ENCODE peak calls at places on chromosomes 11 and 22, in eight cellular contexts. W is left ventricle myocardium inferior; T is heart left ventricle; D is astrocyte of the cerebellum; Z is Caco-2; K is CD8-positive, alpha-beta T cell; P is IMR-90; A is cardiac fibroblast. J is an unnamed sample.

GRCh38 chr11:61505640-61506155 is 2.9 kb upstream of the LRRC10B start:
- DNase-seq in D (no peak), T (no peak), A (no peak), W (no peak), K (no peak), P (no peak), Z (no peak), J (no peak)

GRCh38 chr11:103610435-103610834 is 426.0 kb upstream of the DDI1 start:
- DNase-seq in A (no peak), Z (no peak), D (no peak), W (no peak), T (no peak), K (no peak), P (no peak), J (peak; percentile 52)

GRCh38 chr11:76765863-76766350 is 17.2 kb upstream of the TSKU start:
- DNase-seq in P (peak; percentile 35), A (no peak), D (no peak), Z (no peak), K (no peak), T (no peak), W (no peak), J (no peak)

GRCh38 chr11:101552893-101553292 is 30.9 kb downstream of the TRPC6 start:
- DNase-seq in W (no peak), K (no peak), D (no peak), P (no peak), T (no peak), A (no peak), Z (no peak), J (no peak)

GRCh38 chr11:118938491-118939411 is 13.0 kb upstream of the BCL9L start:
- DNase-seq in P (peak; percentile 74), Z (peak; percentile 70), W (no peak), A (peak; percentile 65), K (no peak), T (no peak), D (peak; percentile 88), J (peak; percentile 51)

GRCh38 chr11:3043315-3043871 is 13.8 kb downstream of the CARS1 start:
- DNase-seq in K (no peak), P (no peak), A (peak; percentile 32), T (peak; percentile 85), Z (no peak), D (no peak), W (peak; percentile 80), J (peak; percentile 73)

GRCh38 chr11:27553186-27553585 is 46.6 kb upstream of the LIN7C start:
- DNase-seq in P (no peak), A (no peak), K (no peak), W (no peak), T (no peak), D (no peak), Z (no peak), J (no peak)

GRCh38 chr11:92528051-92528450 is 303.4 kb downstream of the FAT3 start:
- DNase-seq in P (peak; percentile 46), D (peak; percentile 83), T (no peak), Z (no peak), K (no peak), W (no peak), A (peak; percentile 34), J (peak; percentile 9)

GRCh38 chr11:115459563-115459962 is 44.7 kb downstream of the CADM1 start:
- DNase-seq in A (no peak), T (no peak), K (no peak), D (peak; percentile 70), W (no peak), Z (no peak), P (peak; percentile 78), J (no peak)

GRCh38 chr11:117634756-117635593 is 162.0 kb downstream of the DSCAML1 start:
- DNase-seq in T (no peak), K (no peak), D (no peak), P (no peak), A (no peak), Z (no peak), W (no peak), J (no peak)

GRCh38 chr22:29105468-29105867 is 32.6 kb downstream of the KREMEN1 start:
- DNase-seq in W (no peak), Z (no peak), P (peak; percentile 35), T (no peak), D (no peak), K (no peak), A (peak; percentile 10), J (no peak)

GRCh38 chr22:40666151-40666848 is 13.0 kb upstream of the MCHR1 start:
- DNase-seq in K (no peak), Z (no peak), T (no peak), P (peak; percentile 53), W (peak; percentile 61), A (no peak), D (no peak), J (peak; percentile 91)

GRCh38 chr11:113241190-113242051 is 73.0 kb upstream of the TTC12 start:
- DNase-seq in D (no peak), T (no peak), K (no peak), Z (no peak), A (no peak), W (no peak), P (peak; percentile 1), J (peak; percentile 7)

GRCh38 chr11:2661173-2662023 is 38.4 kb downstream of the KCNQ1OT1 start:
- DNase-seq in K (no peak), W (no peak), P (no peak), T (no peak), A (no peak), Z (no peak), D (no peak), J (no peak)

GRCh38 chr11:33694346-33695050 is 6.1 kb downstream of the C11orf91 start:
- DNase-seq in Z (no peak), P (no peak), W (no peak), T (no peak), K (no peak), D (no peak), A (no peak), J (no peak)

GRCh38 chr22:22395230-22395629 is 113.3 kb downstream of the ZNF280B start:
- DNase-seq in Z (no peak), K (no peak), W (no peak), P (no peak), D (no peak), T (no peak), A (no peak), J (no peak)
- H3K4me3 ChIP-seq in Z (no peak overlapping the region), K (no peak overlapping the region), W (no peak overlapping the region), P (no peak overlapping the region), D (no peak overlapping the region), T (no peak overlapping the region), A (no peak overlapping the region), J (no peak overlapping the region)

GRCh38 chr22:19981171-19981960 is 35.3 kb downstream of the ARVCF start:
- DNase-seq in A (no peak), Z (no peak), P (no peak), T (peak; percentile 62), W (no peak), D (no peak), K (no peak), J (no peak)

GRCh38 chr22:19980766-19981165 is 35.9 kb downstream of the ARVCF start:
- DNase-seq in W (no peak), T (no peak), P (no peak), A (no peak), Z (no peak), D (no peak), K (no peak), J (no peak)

GRCh38 chr22:19978748-19979147 is 37.1 kb upstream of the TXNRD2 start:
- DNase-seq in D (no peak), P (no peak), K (no peak), Z (no peak), T (no peak), W (no peak), A (no peak), J (no peak)

GRCh38 chr22:19977296-19978243 is 36.0 kb upstream of the TXNRD2 start:
- DNase-seq in D (no peak), T (no peak), P (no peak), K (no peak), W (no peak), A (no peak), Z (no peak), J (no peak)

DNA sequence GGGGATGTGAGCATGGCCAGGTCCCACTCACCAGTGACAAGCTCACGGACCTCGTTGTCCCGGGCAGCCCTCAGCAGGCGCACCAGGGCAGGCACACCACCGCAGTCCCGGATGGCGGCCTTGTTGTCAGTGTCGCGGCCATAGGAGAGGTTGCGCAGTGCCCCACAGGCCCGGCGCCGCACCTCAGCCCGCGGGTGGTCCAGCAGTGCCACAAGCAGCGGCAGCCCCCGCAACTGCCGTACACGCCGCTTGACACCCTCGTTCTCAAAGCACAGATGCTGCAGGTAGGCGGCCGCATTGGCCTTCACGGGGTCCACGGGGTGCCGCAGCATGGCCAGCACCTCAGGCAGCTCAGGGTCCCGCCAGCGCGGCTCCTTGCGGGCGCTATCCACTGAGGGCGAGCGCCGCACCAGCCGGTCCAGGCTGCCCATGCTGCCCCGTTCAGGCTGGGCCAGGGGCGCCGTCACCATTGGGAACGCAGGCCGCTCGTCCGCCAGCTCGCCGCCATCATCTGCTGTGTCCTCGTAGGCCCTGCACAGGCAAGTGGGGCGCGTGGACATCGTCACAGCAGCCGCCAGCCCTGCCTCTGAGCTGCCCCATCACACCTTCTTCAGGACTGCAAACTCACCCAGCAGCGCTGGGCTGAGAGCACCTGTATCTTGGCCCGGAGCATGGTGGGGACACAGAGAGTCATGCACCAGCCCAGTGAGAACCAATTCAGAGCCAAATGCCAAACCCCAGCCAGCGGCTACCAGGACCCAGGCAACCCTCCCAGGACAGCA is 36.7 kb downstream of the ARVCF start:
- DNase-seq in Z (no peak), P (no peak), D (no peak), T (peak; percentile 62), W (no peak), A (no peak), K (no peak), J (no peak)
- TF ChIP-seq CTCF in Z (no peak), P (no peak), D (no peak), T (no peak), W (no peak), A (no peak), K (no peak), J (no peak)

GRCh38 chr22:45053094-45053493 is 43.3 kb upstream of the PHF21B start:
- DNase-seq in K (no peak), P (no peak), W (no peak), A (no peak), D (no peak), Z (no peak), T (no peak), J (no peak)
- H3K4me3 ChIP-seq in K (no peak overlapping the region), P (no peak overlapping the region), W (no peak overlapping the region), A (no peak overlapping the region), D (no peak overlapping the region), Z (no peak overlapping the region), T (no peak overlapping the region), J (no peak overlapping the region)

DNA sequence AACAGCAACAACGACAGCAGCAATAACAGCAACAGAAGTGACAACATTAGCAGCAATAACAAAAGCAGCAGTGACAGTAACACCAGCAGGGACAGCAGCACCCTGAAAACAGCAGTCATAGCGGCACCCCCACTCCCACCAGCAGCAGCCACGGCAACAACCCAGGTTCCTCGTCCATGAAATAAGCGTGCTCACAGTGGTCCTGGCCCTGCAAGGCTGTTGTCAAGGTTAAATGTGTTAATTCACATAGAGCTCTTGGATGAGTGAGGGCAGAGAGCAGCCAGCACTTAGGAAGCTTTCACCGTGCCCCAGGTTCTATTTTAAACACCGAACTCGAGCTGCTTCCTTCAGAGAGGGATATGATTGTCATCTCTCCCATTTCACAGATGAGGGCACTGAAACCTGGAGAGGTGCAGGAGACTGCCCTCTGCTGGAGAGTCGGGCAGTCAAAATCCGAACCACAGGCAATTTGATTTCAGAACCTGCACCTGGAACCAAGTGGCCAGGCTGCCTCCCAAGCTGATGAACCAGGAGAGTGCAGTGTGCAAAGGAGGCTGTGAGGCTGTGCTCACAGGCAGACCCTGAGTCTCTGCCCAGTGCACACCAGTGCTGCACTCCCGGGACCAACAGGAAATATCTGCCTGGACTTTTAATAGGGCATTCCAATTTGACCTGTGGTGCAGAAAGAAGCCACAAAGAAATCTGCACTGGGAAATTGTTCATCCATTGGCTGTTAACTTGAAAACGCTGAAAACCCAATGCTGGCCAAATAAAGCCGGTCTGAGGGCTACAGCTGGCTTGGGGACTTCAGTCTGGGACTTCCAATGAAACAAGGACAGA is 22.9 kb upstream of the FGF3 start:
- DNase-seq in K (no peak), P (peak; percentile 13), Z (peak; percentile 48), T (no peak), W (no peak), D (no peak), A (peak; percentile 29), J (peak; percentile 4)
- TF ChIP-seq CTCF in K (no peak), P (peak; percentile 34), Z (peak; percentile 66), T (peak; percentile 29), W (peak; percentile 47), D (peak; percentile 39), A (peak; percentile 49), J (peak; percentile 29)

J was measured in fibroblast of the aortic adventitia.